ENCODE peak calls at places on chromosomes 4 and X, in ten cellular contexts. B, C, Y, R, T, H, J, N, Z and U are unnamed samples.

GRCh38 chrX:116267511-116268040 is 97.0 kb downstream of the AGTR2 start:
- DNase-seq in N (no peak), T (no peak), J (no peak), C (no peak), H (no peak), Y (no peak), Z (no peak), R (no peak), B (no peak), U (no peak)

GRCh38 chrX:155056877-155057792 is 13.8 kb downstream of the CMC4 start:
- DNase-seq in H (peak; percentile 6), R (no peak), Y (peak; percentile 38), C (peak; percentile 74), Z (peak; percentile 73), N (peak; percentile 77), B (peak; percentile 77), J (peak; percentile 27), T (peak; percentile 52), U (peak; percentile 32)

GRCh38 chrX:313546-313945 is 5.0 kb downstream of the GTPBP6 start:
- DNase-seq in H (no peak), T (peak; percentile 6), Y (no peak), R (no peak), B (peak; percentile 38), C (no peak), Z (no peak), J (no peak), N (no peak), U (no peak)

GRCh38 chrX:22063284-22063683 is 31.2 kb downstream of the PHEX start:
- DNase-seq in R (no peak), J (no peak), C (peak; percentile 5), B (no peak), Y (no peak), Z (no peak), H (no peak), N (no peak), T (no peak), U (no peak)

GRCh38 chr4:84907145-84907544 is 59.3 kb downstream of the WDFY3 start:
- DNase-seq in R (no peak), H (no peak), N (no peak), Z (no peak), C (no peak), J (no peak), T (no peak), B (no peak), Y (no peak), U (no peak)

GRCh38 chrX:34300871-34301270 is 168.8 kb upstream of the FAM47A start:
- DNase-seq in N (no peak), T (no peak), C (peak; percentile 74), H (no peak), Z (peak; percentile 74), R (no peak), B (no peak), J (no peak), Y (peak; percentile 59), U (peak; percentile 17)

GRCh38 chr4:184983660-184984356 is 34.5 kb upstream of the HELT start:
- DNase-seq in N (no peak), H (peak; percentile 31), C (peak; percentile 73), B (peak; percentile 79), R (no peak), Z (peak; percentile 39), T (peak; percentile 67), Y (peak; percentile 23), J (peak; percentile 18), U (peak; percentile 92)

GRCh38 chrX:2640436-2641150 is 50.5 kb upstream of the CD99 start:
- DNase-seq in N (no peak), C (no peak), T (no peak), R (no peak), J (no peak), B (no peak), Y (no peak), Z (no peak), H (no peak), U (no peak)

GRCh38 chr4:121709766-121710405 is 13.1 kb upstream of the ANXA5 start:
- DNase-seq in N (no peak), Y (no peak), Z (no peak), B (no peak), J (no peak), R (no peak), C (no peak), H (no peak), T (no peak), U (no peak)

GRCh38 chr4:121712001-121712655 is 15.3 kb upstream of the ANXA5 start:
- DNase-seq in B (no peak), C (no peak), T (no peak), N (no peak), H (no peak), J (no peak), Y (no peak), R (no peak), Z (no peak), U (no peak)

GRCh38 chr4:121714548-121714947 is 17.8 kb upstream of the ANXA5 start:
- DNase-seq in N (no peak), R (no peak), B (no peak), Y (no peak), T (no peak), C (no peak), Z (no peak), H (no peak), J (no peak), U (no peak)

GRCh38 chr4:121712783-121713182 is 16.0 kb upstream of the ANXA5 start:
- DNase-seq in Z (no peak), H (no peak), T (no peak), J (no peak), B (no peak), N (no peak), R (no peak), C (no peak), Y (no peak), U (no peak)

DNA sequence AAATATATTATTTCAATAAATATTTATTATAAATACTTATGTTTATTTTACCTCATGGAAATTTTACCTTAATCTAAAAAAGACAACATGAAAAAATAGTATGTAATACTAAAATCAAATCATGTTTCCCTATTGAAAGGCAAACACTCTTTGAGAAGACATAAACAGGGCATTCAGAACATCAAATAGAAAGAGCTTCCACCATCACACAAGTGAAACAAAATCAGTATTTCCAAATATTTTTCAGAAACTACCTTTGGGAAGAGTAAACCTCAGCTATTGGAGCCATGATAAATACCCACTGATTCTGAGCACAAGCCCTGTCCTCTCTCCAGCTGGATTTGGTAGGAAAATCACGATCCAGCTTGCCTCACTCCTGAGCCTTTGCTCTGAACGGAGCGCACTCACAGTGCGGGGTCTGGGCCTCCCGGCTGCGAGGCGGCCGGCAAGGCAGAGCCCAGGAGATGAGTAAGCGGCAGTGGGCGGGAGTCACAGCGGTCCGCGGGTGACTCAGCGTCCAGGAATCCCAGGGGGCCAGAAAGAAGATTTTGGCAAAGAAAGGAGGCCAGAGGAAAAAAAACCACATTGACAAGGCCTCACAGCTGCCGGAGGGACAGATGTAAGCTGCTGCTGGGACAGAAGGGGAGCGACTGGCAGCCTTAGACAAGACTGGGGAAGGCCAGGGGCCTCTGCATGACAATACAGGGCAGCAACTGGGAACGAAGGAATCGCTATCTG is 14.7 kb upstream of the ANXA5 start:
- DNase-seq in Y (peak; percentile 87), B (peak; percentile 91), Z (peak; percentile 72), N (peak; percentile 92), H (peak; percentile 99), T (peak; percentile 88), J (no peak), C (peak; percentile 92), R (peak; percentile 84), U (peak; percentile 74)
- H3K4me3 ChIP-seq in Y (no peak overlapping the region), B (peak overlapping the region; percentile 42), Z (no peak overlapping the region), N (peak overlapping the region; percentile 35), H (peak overlapping the region; percentile 21), T (peak overlapping the region; percentile 48), J (no peak overlapping the region), C (peak overlapping the region; percentile 18), R (peak overlapping the region; percentile 27), U (peak overlapping the region; percentile 16)

DNA sequence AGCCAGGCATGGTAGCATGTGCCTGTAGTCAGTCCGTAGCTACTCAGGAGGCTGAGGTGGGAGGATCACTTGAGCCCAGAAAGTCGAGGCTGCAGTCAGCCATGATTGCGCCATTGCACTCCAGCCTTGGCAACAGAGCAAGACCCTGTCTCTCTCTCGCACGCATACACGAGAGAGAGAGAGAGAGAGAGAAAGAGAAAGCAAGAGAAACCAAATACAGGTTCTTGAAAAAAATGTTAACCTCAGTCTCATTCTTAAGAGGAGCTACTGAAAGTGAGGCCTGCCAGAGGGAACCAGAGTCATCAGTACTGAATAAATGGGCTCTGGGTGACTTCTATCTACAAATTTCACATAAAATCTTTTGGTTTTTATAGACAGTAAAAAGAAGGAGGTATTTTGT is 42.9 kb downstream of the KIAA0232 start:
- DNase-seq in Z (no peak), Y (no peak), T (no peak), B (no peak), H (no peak), N (no peak), J (no peak), C (no peak), R (no peak), U (no peak)
- H3K36me3 ChIP-seq in Z (peaks cover 16% of the 10 kb centered on the region), Y (peaks cover 62% of the 10 kb centered on the region), T (peaks cover 37% of the 10 kb centered on the region), B (peaks cover 60% of the 10 kb centered on the region), H (peaks cover 15% of the 10 kb centered on the region), N (peaks cover 21% of the 10 kb centered on the region), J (peaks cover 22% of the 10 kb centered on the region), C (peaks cover 9% of the 10 kb centered on the region), R (peaks cover 7% of the 10 kb centered on the region), U (peaks cover 6% of the 10 kb centered on the region)

GRCh38 chrX:140503230-140503585 is 1.7 kb downstream of the SOX3 start:
- DNase-seq in J (no peak), N (no peak), R (no peak), C (peak; percentile 4), H (no peak), Z (no peak), T (no peak), B (no peak), Y (no peak), U (peak; percentile 36)

GRCh38 chrX:140501940-140502468 is 2.9 kb downstream of the SOX3 start:
- DNase-seq in C (peak; percentile 66), R (no peak), N (no peak), J (no peak), Y (no peak), H (no peak), B (no peak), Z (no peak), T (no peak), U (peak; percentile 54)

GRCh38 chrX:140501321-140501720 is 3.5 kb downstream of the SOX3 start:
- DNase-seq in Y (no peak), C (peak; percentile 59), H (no peak), J (no peak), T (no peak), R (no peak), Z (no peak), N (no peak), B (no peak), U (peak; percentile 68)

GRCh38 chrX:140503714-140504351 is 1.0 kb downstream of the SOX3 start:
- DNase-seq in N (no peak), Z (peak; percentile 68), Y (no peak), T (no peak), B (no peak), H (peak; percentile 25), C (peak; percentile 75), R (no peak), J (no peak), U (peak; percentile 68)

DNA sequence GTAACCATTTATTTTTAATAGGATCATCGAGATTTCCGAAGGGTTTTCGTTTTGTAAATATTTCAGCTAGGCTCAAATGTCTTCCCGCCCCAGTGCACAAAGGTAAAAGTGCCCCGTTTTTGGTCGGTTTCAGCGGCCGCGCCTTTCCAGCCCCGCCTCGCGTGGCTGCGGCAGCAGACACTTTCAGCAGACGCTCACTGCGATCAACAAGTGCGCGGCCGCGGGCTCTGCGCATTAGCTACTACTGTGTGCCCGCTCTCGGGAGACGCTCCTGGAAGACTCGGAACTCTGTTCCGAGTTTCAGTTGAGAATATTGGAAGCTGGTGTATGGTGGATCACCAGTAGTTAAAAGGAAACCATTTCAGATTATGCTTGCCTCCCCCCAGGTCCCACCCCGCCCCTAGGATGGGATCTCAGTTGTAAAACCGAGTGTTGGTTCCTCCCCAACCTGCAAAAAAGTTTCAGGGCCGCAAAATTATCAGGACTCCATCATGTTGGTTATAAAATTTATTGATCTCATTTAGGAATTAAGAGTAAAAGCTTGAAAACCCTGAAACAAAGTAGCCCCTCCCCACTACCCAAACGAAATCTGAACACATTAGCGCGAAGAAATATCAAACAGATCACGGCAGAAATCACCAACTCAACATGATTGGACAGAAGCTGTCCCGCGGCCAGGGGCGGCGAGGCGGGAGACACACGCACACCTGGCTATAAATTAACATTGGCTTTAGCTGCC is 2.2 kb downstream of the SOX3 start:
- DNase-seq in R (no peak), J (no peak), B (no peak), Z (peak; percentile 38), H (no peak), Y (no peak), N (no peak), T (no peak), C (peak; percentile 54), U (peak; percentile 30)
- H3K27me3 ChIP-seq in R (peaks cover 17% of the 10 kb centered on the region), J (peaks cover 3% of the 10 kb centered on the region), B (peaks cover 17% of the 10 kb centered on the region), Z (peaks cover 99% of the 10 kb centered on the region), H (peaks cover 28% of the 10 kb centered on the region), Y (peaks cover 56% of the 10 kb centered on the region), N (peaks cover 57% of the 10 kb centered on the region), T (peaks cover 99% of the 10 kb centered on the region), C (peaks cover 15% of the 10 kb centered on the region), U (peaks cover 79% of the 10 kb centered on the region)

GRCh38 chr4:65669981-65670330 is 333 bp downstream of the EPHA5 start:
- DNase-seq in J (no peak), Y (no peak), Z (no peak), R (no peak), N (no peak), B (no peak), C (no peak), T (no peak), H (no peak), U (no peak)

GRCh38 chr4:65669008-65669971 is 999 bp downstream of the EPHA5 start:
- DNase-seq in N (peak; percentile 60), H (peak; percentile 39), Z (peak; percentile 44), Y (no peak), J (no peak), T (no peak), R (no peak), C (peak; percentile 58), B (peak; percentile 32), U (peak; percentile 60)

GRCh38 chr4:65671402-65671801 is 1.1 kb upstream of the EPHA5 start:
- DNase-seq in J (no peak), R (no peak), T (no peak), C (no peak), N (no peak), Y (no peak), H (no peak), B (no peak), Z (no peak), U (no peak)

GRCh38 chr4:65668201-65669007 is 1.9 kb downstream of the EPHA5 start:
- DNase-seq in B (peak; percentile 33), Y (no peak), J (no peak), T (no peak), R (no peak), C (peak; percentile 49), Z (peak; percentile 55), N (peak; percentile 62), H (peak; percentile 63), U (peak; percentile 36)

GRCh38 chr4:65670331-65671031 is at the start of gene EPHA5:
- DNase-seq in R (no peak), Y (peak; percentile 65), H (peak; percentile 94), J (no peak), C (peak; percentile 89), Z (peak; percentile 86), N (peak; percentile 69), T (peak; percentile 47), B (peak; percentile 55), U (peak; percentile 78)
- H3K4me3 ChIP-seq in R (peak within 1 kb of the TSS; percentile 44), Y (peak within 1 kb of the TSS; percentile 51), H (peak within 1 kb of the TSS; percentile 81), J (no peak within 1 kb of the TSS), C (peak within 1 kb of the TSS; percentile 56), Z (peak within 1 kb of the TSS; percentile 37), N (peak within 1 kb of the TSS; percentile 47), T (peak within 1 kb of the TSS; percentile 61), B (peak within 1 kb of the TSS; percentile 54), U (peak within 1 kb of the TSS; percentile 45)